ENCODE peak calls at places on chromosomes 5 and 9, in seven cellular contexts. U is WTC11; F is activated CD8-positive, alpha-beta memory T cell treated with anti-CD3 and anti-CD28 coated beads, Interleukin-2, amount 10 ng/mL, durations not matched to agents 7 days and 5 days; G is HS-5; O is PC-9; V is stimulated activated CD4-positive, alpha-beta T cell treated with anti-CD3 and anti-CD28 coated beads, Interleukin-2, amount 100 ng/mL, for 48 hours; X is kidney glomerular epithelial cell. J is an unnamed sample.

GRCh38 chr9:32404402-32404801 is 20.0 kb downstream of the ACO1 start:
- DNase-seq in O (no peak), G (no peak), U (no peak), X (no peak), F (no peak), V (no peak), J (no peak)

GRCh38 chr9:135248111-135248510 is 160.6 kb downstream of the OLFM1 start:
- DNase-seq in O (no peak), U (no peak), V (no peak), G (no peak), X (no peak), F (no peak), J (no peak)

GRCh38 chr5:56530031-56530430 is 285.3 kb upstream of the MAP3K1 start:
- DNase-seq in F (no peak), U (no peak), X (no peak), G (no peak), O (no peak), V (no peak), J (no peak)

GRCh38 chr9:84642618-84643017 is 26.9 kb upstream of the NTRK2 start:
- DNase-seq in G (no peak), V (no peak), O (no peak), U (no peak), X (no peak), F (no peak), J (no peak)

GRCh38 chr5:67799732-67800234 is 415.8 kb upstream of the PIK3R1 start:
- DNase-seq in X (no peak), F (no peak), V (no peak), U (no peak), O (no peak), G (no peak), J (no peak)

GRCh38 chr5:143542798-143543144 is 139.3 kb upstream of the NR3C1 start:
- DNase-seq in X (no peak), V (no peak), O (no peak), F (no peak), U (no peak), G (no peak), J (no peak)

GRCh38 chr5:1051366-1051720 is 42.7 kb downstream of the NKD2 start:
- DNase-seq in F (no peak), O (no peak), V (no peak), G (no peak), U (no peak), X (no peak), J (no peak)

GRCh38 chr9:72856985-72857631 is 95.7 kb downstream of the ALDH1A1 start:
- DNase-seq in F (no peak), G (peak), X (peak), V (no peak), U (no peak), O (peak), J (peak)

GRCh38 chr5:121424976-121425375 is 426.7 kb upstream of the FTMT start:
- DNase-seq in G (no peak), X (no peak), U (no peak), O (no peak), F (no peak), V (no peak), J (no peak)